ENCODE peak calls at places on chromosomes 16 and 17, in six cellular contexts. A, I, J, K, N and M are unnamed samples.
A peak's percentile ranks its signal among the peaks of the same experiment; 100 is the strongest.

GRCh38 chr17:51597340-51597739 is 337.0 kb downstream of the UTP18 start:
- DNase-seq in K (no peak), N (no peak), J (no peak), I (no peak), A (no peak), M (no peak)

GRCh38 chr17:44005527-44005864 is 1.1 kb downstream of the NAGS start:
- DNase-seq in I (no peak), K (no peak), N (no peak), J (no peak), A (no peak), M (no peak)

GRCh38 chr17:65265276-65265675 is 128.1 kb downstream of the RGS9 start:
- DNase-seq in N (no peak), J (no peak), A (no peak), K (no peak), I (peak; percentile 15), M (no peak)

GRCh38 chr17:13306310-13306962 is 288.6 kb upstream of the ELAC2 start:
- DNase-seq in I (peak; percentile 55), J (no peak), A (no peak), K (no peak), N (peak; percentile 77), M (peak; percentile 30)

GRCh38 chr16:89633064-89633631 is 19.7 kb downstream of the DPEP1 start:
- DNase-seq in J (no peak), I (no peak), K (no peak), A (no peak), N (no peak), M (no peak)

GRCh38 chr17:81022371-81022729 is 12.6 kb upstream of the BAIAP2 start:
- DNase-seq in A (no peak), K (peak; percentile 28), N (no peak), J (no peak), I (no peak), M (peak; percentile 21)

GRCh38 chr16:55732496-55732895 is 76.7 kb downstream of the SLC6A2 start:
- DNase-seq in I (no peak), N (no peak), K (no peak), A (no peak), J (no peak), M (no peak)

GRCh38 chr17:40264458-40265185 is 23.1 kb upstream of the CDC6 start:
- DNase-seq in I (no peak), J (no peak), K (no peak), N (no peak), A (no peak), M (no peak)

GRCh38 chr16:48295493-48296281 is 48.3 kb upstream of the ABCC11 start:
- DNase-seq in K (no peak), A (no peak), J (no peak), I (no peak), N (no peak), M (no peak)

GRCh38 chr16:30567991-30568638 is 3.4 kb downstream of the ZNF688 start:
- DNase-seq in A (no peak), K (no peak), N (no peak), J (peak; percentile 32), I (peak; percentile 73), M (no peak)

GRCh38 chr16:57481421-57481820 is 4.9 kb downstream of the DOK4 start:
- DNase-seq in J (no peak), A (no peak), I (no peak), N (no peak), K (no peak), M (no peak)

GRCh38 chr16:84919267-84919666 is 92.1 kb downstream of the ZDHHC7 start:
- DNase-seq in N (no peak), A (no peak), J (no peak), I (no peak), K (no peak), M (no peak)

GRCh38 chr16:88959022-88959421 is 18.0 kb downstream of the CBFA2T3 start:
- DNase-seq in K (no peak), N (no peak), I (no peak), J (no peak), A (no peak), M (no peak)

GRCh38 chr16:12215302-12216105 is 239.0 kb downstream of the SNX29 start:
- DNase-seq in I (peak; percentile 23), N (peak; percentile 23), J (no peak), A (no peak), K (no peak), M (peak; percentile 66)

GRCh38 chr16:51184702-51185433 is 33.8 kb upstream of the SALL1 start:
- DNase-seq in J (no peak), N (no peak), K (no peak), I (no peak), A (no peak), M (no peak)

GRCh38 chr16:19505600-19506303 is 16.1 kb downstream of the GDE1 start:
- DNase-seq in J (no peak), I (no peak), K (no peak), A (no peak), N (no peak), M (no peak)

GRCh38 chr17:34499576-34499975 is 79.8 kb upstream of the TMEM132E start:
- DNase-seq in N (peak; percentile 80), I (peak; percentile 68), K (no peak), A (no peak), J (no peak), M (no peak)

GRCh38 chr16:49500211-49500610 is 126.6 kb downstream of the C16orf78 start:
- DNase-seq in A (no peak), N (no peak), K (no peak), J (no peak), I (no peak), M (no peak)

GRCh38 chr17:75048396-75048933 is 1.4 kb downstream of the KCTD2 start:
- DNase-seq in A (peak; percentile 28), N (no peak), I (no peak), J (no peak), K (no peak), M (peak; percentile 50)

GRCh38 chr16:29926675-29927522 is 873 bp upstream of the KCTD13 start:
- DNase-seq in A (no peak), J (no peak), K (peak; percentile 9), N (no peak), I (no peak), M (peak; percentile 39)

GRCh38 chr16:29745126-29745852 is 501 bp downstream of the C16orf54 start:
- DNase-seq in K (peak; percentile 68), J (peak; percentile 38), A (no peak), I (peak; percentile 56), N (no peak), M (no peak)

GRCh38 chr16:21565816-21566669 is 33.3 kb upstream of the METTL9 start:
- DNase-seq in J (no peak), I (no peak), A (no peak), N (no peak), K (no peak), M (no peak)

GRCh38 chr17:39251997-39252396 is 26.3 kb upstream of the STAC2 start:
- DNase-seq in K (no peak), N (no peak), A (no peak), J (no peak), I (no peak), M (no peak)

GRCh38 chr17:992933-993332 is 4.0 kb upstream of the TIMM22 start:
- DNase-seq in A (no peak), N (no peak), J (no peak), I (no peak), K (no peak), M (no peak)

GRCh38 chr17:40322417-40323315 is 13.7 kb downstream of the RARA start:
- DNase-seq in N (no peak), I (peak; percentile 94), J (peak; percentile 73), A (no peak), K (peak; percentile 89), M (no peak)

GRCh38 chr16:2054543-2055245 is 6.9 kb downstream of the TSC2 start:
- DNase-seq in J (no peak), A (no peak), I (no peak), N (no peak), K (peak; percentile 81), M (no peak)

GRCh38 chr16:11698271-11698689 is 30.0 kb downstream of the SNN start:
- DNase-seq in N (no peak), J (no peak), I (no peak), A (no peak), K (no peak), M (no peak)

GRCh38 chr16:48824271-48824670 is 214.3 kb upstream of the N4BP1 start:
- DNase-seq in J (no peak), N (no peak), I (no peak), A (no peak), K (no peak), M (no peak)

GRCh38 chr16:88770459-88771293 is 14.3 kb downstream of the PIEZO1 start:
- DNase-seq in N (peak; percentile 93), J (no peak), K (peak; percentile 90), I (no peak), A (no peak), M (peak; percentile 89)

GRCh38 chr16:30541502-30542329 is 7.1 kb upstream of the ZNF747 start:
- DNase-seq in A (no peak), N (peak; percentile 59), J (no peak), K (no peak), I (no peak), M (no peak)

GRCh38 chr16:7303014-7303676 is 29.5 kb upstream of the RBFOX1 start:
- DNase-seq in I (no peak), J (no peak), A (no peak), K (no peak), N (peak; percentile 54), M (peak; percentile 48)

GRCh38 chr17:58338907-58339774 is 10.5 kb upstream of the TSPOAP1 start:
- DNase-seq in I (peak; percentile 81), N (peak; percentile 57), K (peak; percentile 85), J (peak; percentile 33), A (no peak), M (no peak)

GRCh38 chr16:86494565-86495356 is 15.6 kb upstream of the FOXF1 start:
- DNase-seq in J (no peak), I (no peak), K (no peak), A (no peak), N (no peak), M (no peak)

GRCh38 chr17:78697846-78698343 is 84.2 kb downstream of the CYTH1 start:
- DNase-seq in I (no peak), N (no peak), J (no peak), K (no peak), A (no peak), M (no peak)

GRCh38 chr17:68771867-68772515 is 170.8 kb upstream of the FAM20A start:
- DNase-seq in J (no peak), I (peak; percentile 48), N (peak; percentile 48), A (peak; percentile 4), K (no peak), M (peak; percentile 73)

GRCh38 chr17:6780886-6781285 is 4.9 kb downstream of the FBXO39 start:
- DNase-seq in J (no peak), I (no peak), N (no peak), A (no peak), K (no peak), M (no peak)

GRCh38 chr17:71423871-71424546 is 696.8 kb upstream of the SOX9 start:
- DNase-seq in A (no peak), I (peak; percentile 80), J (no peak), N (no peak), K (no peak), M (no peak)

GRCh38 chr17:43829738-43830137 is 3.2 kb downstream of the MPP3 start:
- DNase-seq in I (no peak), K (no peak), J (no peak), N (no peak), A (no peak), M (no peak)